ENCODE peak calls at places on chromosome 18, in six cellular contexts. M is colonic mucosa, Z is left lung, U is psoas muscle, B is H9, S is SJCRH30. G is an unnamed sample.

GRCh38 chr18:79413025-79413424 is 17.3 kb downstream of the NFATC1 start:
- DNase-seq in M (no peak), Z (no peak), U (no peak), B (no peak), S (no peak), G (no peak)

GRCh38 chr18:3596324-3597158 is 146.6 kb downstream of the TGIF1 start:
- DNase-seq in M (peak; percentile 70), Z (no peak), U (peak; percentile 63), B (peak; percentile 61), S (peak; percentile 85), G (peak; percentile 61)

GRCh38 chr18:47413327-47413726 is 161.9 kb upstream of the SKOR2 start:
- DNase-seq in M (no peak), Z (no peak), U (no peak), B (no peak), S (no peak), G (peak; percentile 77)

GRCh38 chr18:62977512-62977911 is 262.2 kb downstream of the PHLPP1 start:
- DNase-seq in M (no peak), Z (no peak), U (no peak), B (no peak), S (no peak), G (no peak)

GRCh38 chr18:24006731-24007308 is 7.7 kb upstream of the TTC39C start:
- DNase-seq in M (no peak), Z (no peak), U (no peak), B (no peak), S (no peak), G (no peak)

GRCh38 chr18:47184419-47185050 is 8.4 kb upstream of the IER3IP1 start:
- DNase-seq in M (no peak), Z (no peak), U (no peak), B (no peak), S (peak; percentile 29), G (peak; percentile 73)

GRCh38 chr18:11828772-11829432 is 22.3 kb upstream of the CHMP1B start:
- DNase-seq in M (no peak), Z (no peak), U (no peak), B (no peak), S (no peak), G (no peak)

GRCh38 chr18:79779021-79779699 is 18.6 kb upstream of the KCNG2 start:
- DNase-seq in M (no peak), Z (no peak), U (peak; percentile 30), B (no peak), S (no peak), G (no peak)

DNA sequence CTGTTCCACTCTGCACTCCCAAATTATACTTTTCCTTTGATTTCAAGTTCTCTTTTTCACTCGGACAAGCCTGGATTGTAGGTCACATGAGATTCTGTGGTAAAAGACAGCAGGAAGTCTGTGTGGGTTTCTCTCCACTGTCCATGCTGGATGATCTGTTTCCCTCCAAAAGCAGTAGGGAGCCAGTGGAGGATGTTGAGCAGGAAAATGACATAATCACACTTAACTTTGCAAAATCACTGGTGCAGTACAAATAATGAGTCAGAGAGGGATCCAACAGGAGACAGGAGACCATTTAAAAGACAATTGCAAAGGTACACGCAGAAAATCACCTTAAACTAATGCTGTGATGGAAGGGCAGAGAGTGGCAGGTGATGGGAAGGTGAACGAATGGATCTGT is 301.3 kb downstream of the ZNF407 start:
- DNase-seq in M (no peak), Z (no peak), U (no peak), B (no peak), S (peak; percentile 20), G (no peak)
- H3K4me1 ChIP-seq in M (peaks cover 3% of the 10 kb centered on the region), Z (no peaks in the 10 kb centered on the region), U (no peaks in the 10 kb centered on the region), B (no peaks in the 10 kb centered on the region), S (peaks cover 25% of the 10 kb centered on the region), G (no peaks in the 10 kb centered on the region)

DNA sequence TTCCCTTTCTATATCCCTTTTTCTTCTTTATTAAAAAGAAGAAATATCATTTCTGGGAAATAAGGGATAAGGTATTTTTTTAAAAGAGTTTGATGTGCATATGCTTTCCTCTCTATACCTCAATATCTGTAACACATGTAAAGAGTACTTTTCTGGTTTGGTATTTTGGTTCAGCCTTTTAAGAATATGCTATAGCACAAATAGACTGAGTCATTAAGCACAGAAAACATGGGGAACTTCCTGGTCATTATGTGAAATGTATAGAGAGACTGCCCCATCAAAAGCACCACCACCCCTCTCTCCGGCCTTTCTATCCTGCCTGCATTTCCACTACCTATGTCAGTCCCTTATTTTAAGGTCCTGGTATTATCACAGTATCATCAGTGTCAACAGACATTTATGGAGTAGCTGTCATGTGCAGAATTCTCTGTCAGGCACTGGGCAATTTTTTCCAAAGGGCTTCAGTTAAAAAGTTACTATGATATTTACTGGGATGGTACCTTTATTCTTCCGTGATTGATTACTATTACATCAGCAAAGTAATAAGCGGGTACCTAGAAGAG is 88.4 kb downstream of the ALPK2 start:
- DNase-seq in M (no peak), Z (no peak), U (no peak), B (no peak), S (no peak), G (no peak)
- H3K4me1 ChIP-seq in M (peaks cover 11% of the 10 kb centered on the region), Z (peaks cover 3% of the 10 kb centered on the region), U (peaks cover 53% of the 10 kb centered on the region), B (peaks cover 2% of the 10 kb centered on the region), S (peaks cover 3% of the 10 kb centered on the region), G (peaks cover 21% of the 10 kb centered on the region)

GRCh38 chr18:46152436-46152807 is 48.2 kb downstream of the HAUS1 start:
- DNase-seq in M (no peak), Z (peak; percentile 75), U (peak; percentile 94), B (no peak), S (peak; percentile 76), G (no peak)

GRCh38 chr18:46155652-46156051 is 51.5 kb downstream of the HAUS1 start:
- DNase-seq in M (no peak), Z (no peak), U (no peak), B (no peak), S (no peak), G (no peak)

GRCh38 chr18:46156838-46157237 is 52.7 kb downstream of the HAUS1 start:
- DNase-seq in M (no peak), Z (no peak), U (no peak), B (no peak), S (no peak), G (no peak)

GRCh38 chr18:46156124-46156745 is 52.0 kb downstream of the HAUS1 start:
- DNase-seq in M (no peak), Z (no peak), U (no peak), B (no peak), S (no peak), G (no peak)

GRCh38 chr18:46152808-46153617 is 48.8 kb downstream of the HAUS1 start:
- DNase-seq in M (no peak), Z (no peak), U (peak; percentile 82), B (peak; percentile 58), S (peak; percentile 48), G (no peak)
- H3K4me1 ChIP-seq in M (no peaks in the 10 kb centered on the region), Z (no peaks in the 10 kb centered on the region), U (peaks cover 46% of the 10 kb centered on the region), B (peaks cover 6% of the 10 kb centered on the region), S (peaks cover 6% of the 10 kb centered on the region), G (no peaks in the 10 kb centered on the region)

DNA sequence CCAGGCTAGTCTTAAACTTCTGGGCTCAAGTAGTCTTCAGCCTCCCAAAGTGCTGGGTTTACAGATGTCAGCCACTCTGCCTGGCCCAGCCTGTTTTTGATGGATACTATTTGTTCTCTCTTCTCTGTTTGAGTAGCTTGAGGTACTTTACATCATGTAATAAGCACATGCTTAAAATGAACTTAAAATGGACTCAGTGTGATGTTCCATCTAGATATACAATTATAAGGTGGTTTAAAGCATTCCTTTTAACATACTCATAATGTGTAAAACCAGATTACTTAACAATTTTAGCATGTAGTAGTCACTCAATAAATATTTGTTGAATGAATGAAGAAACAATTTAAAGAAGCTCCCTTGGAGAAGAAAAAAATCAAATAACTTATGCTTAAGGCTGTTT is 9.6 kb downstream of the PTPRM start:
- DNase-seq in M (no peak), Z (no peak), U (no peak), B (no peak), S (no peak), G (no peak)
- H3K4me1 ChIP-seq in M (no peaks in the 10 kb centered on the region), Z (peaks cover 6% of the 10 kb centered on the region), U (peaks cover 47% of the 10 kb centered on the region), B (peaks cover 2% of the 10 kb centered on the region), S (peaks cover 6% of the 10 kb centered on the region), G (no peaks in the 10 kb centered on the region)

GRCh38 chr18:52287151-52287550 is 52.8 kb upstream of the DCC start:
- DNase-seq in M (no peak), Z (no peak), U (no peak), B (no peak), S (no peak), G (no peak)

GRCh38 chr18:52280702-52281101 is 59.3 kb upstream of the DCC start:
- DNase-seq in M (no peak), Z (no peak), U (no peak), B (no peak), S (no peak), G (no peak)

GRCh38 chr18:52288403-52289004 is 51.5 kb upstream of the DCC start:
- DNase-seq in M (peak; percentile 23), Z (peak; percentile 54), U (no peak), B (peak; percentile 63), S (peak; percentile 57), G (peak; percentile 24)

GRCh38 chr18:52286675-52287074 is 53.3 kb upstream of the DCC start:
- DNase-seq in M (no peak), Z (no peak), U (no peak), B (no peak), S (no peak), G (no peak)

GRCh38 chr18:52283927-52284326 is 56.1 kb upstream of the DCC start:
- DNase-seq in M (no peak), Z (no peak), U (no peak), B (no peak), S (no peak), G (no peak)
- H3K4me1 ChIP-seq in M (no peaks in the 10 kb centered on the region), Z (no peaks in the 10 kb centered on the region), U (no peaks in the 10 kb centered on the region), B (peaks cover 4% of the 10 kb centered on the region), S (no peaks in the 10 kb centered on the region), G (no peaks in the 10 kb centered on the region)

GRCh38 chr18:76386886-76387285 is 108.2 kb downstream of the ZNF516 start:
- DNase-seq in M (no peak), Z (no peak), U (no peak), B (no peak), S (no peak), G (no peak)
- H3K4me1 ChIP-seq in M (no peaks in the 10 kb centered on the region), Z (no peaks in the 10 kb centered on the region), U (peaks cover 20% of the 10 kb centered on the region), B (no peaks in the 10 kb centered on the region), S (no peaks in the 10 kb centered on the region), G (peaks cover 7% of the 10 kb centered on the region)

GRCh38 chr18:54238181-54238936 is 13.9 kb upstream of the MBD2 start:
- DNase-seq in M (no peak), Z (no peak), U (no peak), B (no peak), S (no peak), G (no peak)

GRCh38 chr18:54235871-54236270 is 11.4 kb upstream of the MBD2 start:
- DNase-seq in M (no peak), Z (no peak), U (no peak), B (no peak), S (no peak), G (no peak)

GRCh38 chr18:54240629-54241107 is 16.2 kb upstream of the MBD2 start:
- DNase-seq in M (no peak), Z (peak; percentile 86), U (peak; percentile 68), B (no peak), S (no peak), G (peak; percentile 82)

GRCh38 chr18:54241483-54241882 is 17.0 kb upstream of the MBD2 start:
- DNase-seq in M (no peak), Z (no peak), U (no peak), B (no peak), S (no peak), G (no peak)

GRCh38 chr18:54239091-54239490 is 14.6 kb upstream of the MBD2 start:
- DNase-seq in M (no peak), Z (no peak), U (no peak), B (no peak), S (no peak), G (no peak)
- H3K4me1 ChIP-seq in M (no peaks in the 10 kb centered on the region), Z (no peaks in the 10 kb centered on the region), U (peaks cover 6% of the 10 kb centered on the region), B (no peaks in the 10 kb centered on the region), S (no peaks in the 10 kb centered on the region), G (peaks cover 35% of the 10 kb centered on the region)